ENCODE peak calls at places on chromosomes 1 and 21, in eight cellular contexts. T is cardiac fibroblast, N is HL-60, Q is NCI-H748 treated with DMSO at 0.1 percent for 48 hours, G is Calu3, C is hepatocyte, I is GM12865, E is endodermal cell. L is an unnamed sample.

GRCh38 chr1:44631333-44631646 is 43.0 kb downstream of the TMEM53 start:
- DNase-seq in C (no peak), T (no peak), I (no peak), Q (no peak), G (no peak), E (no peak), N (no peak), L (no peak)

GRCh38 chr1:33327587-33328325 is 6.9 kb upstream of the A3GALT2 start:
- DNase-seq in G (no peak), C (peak), I (no peak), Q (no peak), N (peak), E (no peak), T (peak), L (no peak)

GRCh38 chr1:81351864-81352263 is 448.9 kb upstream of the ADGRL2 start:
- DNase-seq in C (no peak), T (no peak), E (no peak), G (no peak), Q (no peak), N (no peak), I (no peak), L (peak)

GRCh38 chr1:220527279-220528048 is 472 bp upstream of the MARK1 start:
- DNase-seq in I (peak), G (no peak), C (peak), Q (no peak), N (no peak), T (peak), E (peak), L (no peak)

GRCh38 chr1:159866905-159867304 is 4.4 kb upstream of the VSIG8 start:
- DNase-seq in C (no peak), T (no peak), I (no peak), G (no peak), Q (no peak), E (no peak), N (no peak), L (no peak)

GRCh38 chr21:43867936-43868335 is 2.9 kb downstream of the AGPAT3 start:
- DNase-seq in G (no peak), C (peak), Q (no peak), I (no peak), E (no peak), T (no peak), N (no peak), L (no peak)

GRCh38 chr1:228154685-228155571 is 5.2 kb downstream of the GJC2 start:
- DNase-seq in C (no peak), T (no peak), G (no peak), Q (no peak), N (no peak), E (no peak), I (no peak), L (no peak)

GRCh38 chr1:206521002-206521585 is 13.8 kb downstream of the RASSF5 start:
- DNase-seq in I (no peak), C (peak), E (no peak), T (no peak), G (peak), Q (peak), N (no peak), L (no peak)

GRCh38 chr21:31284797-31285397 is 59.2 kb downstream of the TIAM1 start:
- DNase-seq in T (peak), I (no peak), E (no peak), Q (no peak), N (no peak), C (no peak), G (no peak), L (no peak)

GRCh38 chr1:182596934-182597333 is 7.3 kb downstream of the RGS16 start:
- DNase-seq in E (no peak), C (no peak), N (no peak), G (no peak), T (no peak), Q (no peak), I (no peak), L (no peak)

GRCh38 chr1:58765016-58765415 is 18.8 kb downstream of the JUN start:
- DNase-seq in I (no peak), Q (no peak), E (no peak), T (peak), G (no peak), N (no peak), C (no peak), L (no peak)

GRCh38 chr1:34549199-34549598 is 205.6 kb upstream of the GJB5 start:
- DNase-seq in Q (no peak), I (peak), N (peak), C (peak), E (peak), T (no peak), G (peak), L (peak)

GRCh38 chr1:177185209-177185608 is 14.5 kb downstream of the BRINP2 start:
- DNase-seq in I (no peak), E (peak), T (peak), C (no peak), G (peak), Q (no peak), N (no peak), L (peak)

GRCh38 chr21:15441999-15442398 is 287.8 kb upstream of the USP25 start:
- DNase-seq in N (no peak), C (no peak), G (no peak), I (no peak), E (no peak), T (no peak), Q (no peak), L (no peak)